ENCODE peak calls at places on chromosomes 6 and 20, in seven cellular contexts. E, C, V, X, B, A and I are unnamed samples.

GRCh38 chr6:41937881-41938574 is 3.6 kb downstream of the CCND3 start:
- DNase-seq in E (no peak), C (no peak), V (no peak), X (no peak), B (no peak), A (no peak), I (no peak)

GRCh38 chr6:11994875-11995461 is 17.1 kb upstream of the HIVEP1 start:
- DNase-seq in E (no peak), C (no peak), V (peak), X (no peak), B (no peak), A (no peak), I (no peak)

GRCh38 chr6:145189836-145190235 is 545.5 kb downstream of the EPM2A start:
- DNase-seq in E (no peak), C (no peak), V (no peak), X (no peak), B (no peak), A (no peak), I (no peak)

GRCh38 chr6:130293800-130294199 is 71.0 kb upstream of the SAMD3 start:
- DNase-seq in E (peak), C (no peak), V (peak), X (peak), B (peak), A (peak), I (peak)

GRCh38 chr20:8008733-8009132 is 10.8 kb downstream of the TMX4 start:
- DNase-seq in E (no peak), C (no peak), V (no peak), X (no peak), B (no peak), A (no peak), I (no peak)

GRCh38 chr6:15643542-15643941 is 19.3 kb downstream of the DTNBP1 start:
- DNase-seq in E (no peak), C (no peak), V (no peak), X (no peak), B (no peak), A (no peak), I (no peak)

GRCh38 chr6:152293404-152293803 is 343.8 kb downstream of the SYNE1 start:
- DNase-seq in E (no peak), C (no peak), V (no peak), X (peak), B (no peak), A (no peak), I (no peak)

GRCh38 chr20:15638781-15639180 is 934.5 kb downstream of the KIF16B start:
- DNase-seq in E (no peak), C (no peak), V (no peak), X (no peak), B (no peak), A (no peak), I (no peak)

GRCh38 chr20:46973801-46974200 is 79.2 kb downstream of the EYA2 start:
- DNase-seq in E (no peak), C (no peak), V (no peak), X (no peak), B (no peak), A (no peak), I (no peak)

GRCh38 chr6:134249412-134249758 is 68.5 kb downstream of the SGK1 start:
- DNase-seq in E (no peak), C (no peak), V (no peak), X (no peak), B (no peak), A (no peak), I (no peak)

GRCh38 chr6:99613398-99613704 is 6.7 kb downstream of the PRDM13 start:
- DNase-seq in E (no peak), C (no peak), V (no peak), X (peak), B (no peak), A (no peak), I (no peak)

GRCh38 chr6:34531580-34532201 is 24.4 kb downstream of the SPDEF start:
- DNase-seq in E (peak), C (peak), V (peak), X (no peak), B (no peak), A (peak), I (peak)

GRCh38 chr20:23143098-23143497 is 57.0 kb upstream of the CD93 start:
- DNase-seq in E (peak), C (no peak), V (no peak), X (no peak), B (peak), A (no peak), I (no peak)

GRCh38 chr6:84504025-84504424 is 260.4 kb downstream of the TBX18 start:
- DNase-seq in E (no peak), C (no peak), V (no peak), X (no peak), B (no peak), A (no peak), I (no peak)

GRCh38 chr20:10490706-10491105 is 55.6 kb downstream of the SLX4IP start:
- DNase-seq in E (no peak), C (no peak), V (no peak), X (no peak), B (no peak), A (no peak), I (no peak)

GRCh38 chr6:28449056-28449455 is 5.8 kb upstream of the ZSCAN23 start:
- DNase-seq in E (no peak), C (no peak), V (no peak), X (no peak), B (no peak), A (no peak), I (no peak)

GRCh38 chr6:130473886-130474285 is 108.1 kb downstream of the TMEM200A start:
- DNase-seq in E (no peak), C (no peak), V (no peak), X (no peak), B (no peak), A (no peak), I (no peak)

GRCh38 chr6:23365732-23366131 is 760.3 kb upstream of the NRSN1 start:
- DNase-seq in E (no peak), C (no peak), V (no peak), X (no peak), B (no peak), A (no peak), I (no peak)

GRCh38 chr20:3082955-3083952 is 1.3 kb downstream of the AVP start:
- DNase-seq in E (no peak), C (peak), V (no peak), X (peak), B (peak), A (no peak), I (no peak)

GRCh38 chr20:3082306-3082951 is 2.1 kb downstream of the AVP start:
- DNase-seq in E (no peak), C (no peak), V (no peak), X (peak), B (no peak), A (no peak), I (no peak)

GRCh38 chr20:3085571-3086072 is 1.1 kb upstream of the AVP start:
- DNase-seq in E (no peak), C (no peak), V (no peak), X (no peak), B (no peak), A (no peak), I (no peak)

GRCh38 chr20:3084986-3085360 is 449 bp upstream of the AVP start:
- DNase-seq in E (no peak), C (no peak), V (peak), X (no peak), B (no peak), A (no peak), I (no peak)

DNA sequence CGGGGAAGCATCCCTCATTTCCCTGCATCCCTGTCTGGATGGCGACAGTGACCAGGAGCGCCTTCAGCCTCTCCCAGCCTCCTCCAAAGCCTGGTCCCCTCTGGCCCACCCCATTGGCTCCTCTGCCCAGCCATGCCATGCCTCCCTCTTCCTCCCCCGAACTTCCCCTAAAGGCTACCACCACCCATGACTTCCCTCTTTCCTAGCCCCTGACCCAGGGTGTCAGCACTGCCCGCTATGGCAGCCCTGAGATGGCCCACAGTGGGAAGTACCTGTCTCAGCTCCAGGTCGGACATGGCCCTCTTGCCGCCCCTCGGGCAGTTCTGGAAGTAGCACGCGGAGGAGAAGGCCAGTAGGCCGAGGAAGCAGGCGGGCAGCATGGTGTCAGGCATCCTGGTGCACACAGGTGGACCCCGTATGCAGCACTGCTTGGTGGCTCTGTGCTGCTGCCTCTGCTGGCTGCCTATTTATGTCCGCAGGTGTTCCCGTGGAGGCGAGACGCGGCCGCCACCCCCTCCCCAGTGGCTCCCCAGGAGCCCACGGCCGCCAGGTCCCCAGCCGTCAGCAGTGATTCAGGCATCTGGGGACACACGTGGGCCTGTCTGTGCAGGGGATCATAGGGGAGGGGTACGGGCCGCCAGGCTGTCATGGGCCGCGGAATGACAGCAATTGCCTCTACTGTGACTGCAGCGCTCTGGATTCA is at the start of gene AVP:
- DNase-seq in E (no peak), C (no peak), V (peak), X (no peak), B (no peak), A (no peak), I (no peak)
- TF ChIP-seq JUND in E (no peak), C (no peak), V (no peak), X (no peak), B (no peak), A (no peak), I (no peak)

GRCh38 chr6:3565291-3565690 is 108.4 kb upstream of the SLC22A23 start:
- DNase-seq in E (no peak), C (no peak), V (no peak), X (no peak), B (no peak), A (no peak), I (no peak)

GRCh38 chr6:3559561-3559960 is 102.7 kb upstream of the SLC22A23 start:
- DNase-seq in E (no peak), C (no peak), V (no peak), X (no peak), B (no peak), A (no peak), I (no peak)

GRCh38 chr6:3566812-3567211 is 110.0 kb upstream of the SLC22A23 start:
- DNase-seq in E (no peak), C (no peak), V (no peak), X (no peak), B (no peak), A (no peak), I (no peak)

GRCh38 chr6:3561745-3562144 is 104.9 kb upstream of the SLC22A23 start:
- DNase-seq in E (no peak), C (no peak), V (no peak), X (no peak), B (peak), A (no peak), I (no peak)
- TF ChIP-seq JUND in E (no peak), C (no peak), V (no peak), X (no peak), B (no peak), A (no peak), I (no peak)

GRCh38 chr6:18260448-18261106 is 3.8 kb downstream of the DEK start:
- DNase-seq in E (no peak), C (no peak), V (no peak), X (no peak), B (peak), A (peak), I (peak)
- TF ChIP-seq JUND in E (no peak), C (no peak), V (no peak), X (no peak), B (no peak), A (no peak), I (no peak)

GRCh38 chr20:49948178-49948577 is 12.0 kb downstream of the RNF114 start:
- DNase-seq in E (no peak), C (no peak), V (no peak), X (no peak), B (no peak), A (no peak), I (no peak)

GRCh38 chr20:49951160-49951559 is 15.0 kb downstream of the RNF114 start:
- DNase-seq in E (no peak), C (no peak), V (no peak), X (no peak), B (no peak), A (no peak), I (no peak)

GRCh38 chr20:49945306-49945700 is 9.1 kb downstream of the RNF114 start:
- DNase-seq in E (no peak), C (no peak), V (no peak), X (no peak), B (no peak), A (no peak), I (no peak)

GRCh38 chr20:49945701-49946477 is 9.7 kb downstream of the RNF114 start:
- DNase-seq in E (no peak), C (no peak), V (no peak), X (no peak), B (peak), A (no peak), I (no peak)

DNA sequence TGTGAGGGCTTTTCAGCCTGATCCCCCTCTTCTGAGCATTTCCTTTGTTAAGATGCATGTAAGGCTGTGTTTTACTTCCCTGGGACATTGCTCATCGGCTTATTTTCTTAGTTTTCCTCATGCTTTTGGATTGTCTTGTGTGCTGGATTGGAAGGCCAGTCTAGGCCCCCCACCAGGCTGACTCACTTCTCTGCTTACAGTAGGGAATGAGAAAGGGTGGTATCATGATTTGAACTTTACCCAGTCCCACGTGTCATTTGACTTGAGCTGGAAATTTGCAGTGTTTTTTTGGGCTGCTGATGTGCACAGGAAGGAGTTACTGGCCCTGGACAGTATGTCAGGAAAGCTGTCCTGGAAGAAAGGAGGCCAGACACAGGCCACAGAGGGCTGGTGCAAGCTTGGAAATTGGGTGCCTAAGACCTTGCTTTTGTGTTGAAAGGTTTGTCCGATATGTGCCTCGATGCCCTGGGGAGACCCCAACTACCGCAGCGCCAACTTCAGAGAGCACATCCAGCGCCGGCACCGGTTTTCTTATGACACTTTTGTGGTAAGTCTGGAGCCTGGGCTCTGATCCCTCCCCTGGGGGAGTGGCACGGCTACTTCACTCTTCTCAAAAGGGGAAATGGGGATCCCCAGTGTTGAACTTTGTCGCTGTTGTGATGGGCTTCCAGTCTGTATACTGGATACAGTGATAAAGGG is 12.8 kb downstream of the RNF114 start:
- DNase-seq in E (no peak), C (no peak), V (no peak), X (no peak), B (peak), A (no peak), I (no peak)
- TF ChIP-seq JUND in E (no peak), C (no peak), V (no peak), X (peak), B (no peak), A (no peak), I (no peak)

GRCh38 chr6:108107102-108107501 is 32.6 kb upstream of the OSTM1 start:
- DNase-seq in E (no peak), C (no peak), V (no peak), X (no peak), B (no peak), A (no peak), I (no peak)
- TF ChIP-seq JUND in E (no peak), C (no peak), V (no peak), X (no peak), B (no peak), A (no peak), I (no peak)